ENCODE peak calls at places on chromosomes 12 and 14, in ten cellular contexts. G is uterus; T is pancreas; J is H7; I is naive thymus-derived CD8-positive, alpha-beta T cell; Y is T-helper 9 cell; B is G401; W is dermis microvascular lymphatic vessel endothelial cell; N is psoas muscle; C is HEK293T. L is an unnamed sample.

GRCh38 chr12:6773662-6774351 is 1.5 kb downstream of the LAG3 start:
- DNase-seq in G (no peak), T (no peak), J (peak), I (no peak), Y (no peak), B (no peak), W (no peak), N (no peak), C (no peak), L (no peak)

GRCh38 chr12:124637586-124637985 is 70.2 kb upstream of the NCOR2 start:
- DNase-seq in G (no peak), T (peak), J (no peak), I (no peak), Y (no peak), B (peak), W (no peak), N (no peak), C (no peak), L (no peak)

GRCh38 chr14:34365309-34365915 is 96.6 kb downstream of the SPTSSA start:
- DNase-seq in G (no peak), T (no peak), J (no peak), I (no peak), Y (no peak), B (peak), W (peak), N (no peak), C (no peak), L (no peak)

GRCh38 chr14:79584679-79585078 is 626.6 kb downstream of the DIO2 start:
- DNase-seq in G (no peak), T (no peak), J (no peak), I (no peak), Y (no peak), B (peak), W (peak), N (no peak), C (no peak), L (no peak)

GRCh38 chr14:105863296-105864108 is 337.1 kb downstream of the TMEM121 start:
- DNase-seq in G (peak), T (peak), J (peak), I (peak), Y (no peak), B (no peak), W (no peak), N (no peak), C (no peak), L (peak)

GRCh38 chr12:99911076-99911475 is 73.7 kb downstream of the ANKS1B start:
- DNase-seq in G (peak), T (no peak), J (no peak), I (no peak), Y (no peak), B (peak), W (no peak), N (no peak), C (no peak), L (no peak)

GRCh38 chr12:80313184-80313583 is 130.9 kb upstream of the PTPRQ start:
- DNase-seq in G (no peak), T (no peak), J (no peak), I (no peak), Y (no peak), B (no peak), W (peak), N (no peak), C (no peak), L (no peak)

GRCh38 chr14:85529803-85530574 is at the start of gene FLRT2:
- DNase-seq in G (peak), T (peak), J (peak), I (no peak), Y (no peak), B (no peak), W (peak), N (peak), C (no peak), L (peak)

GRCh38 chr12:15688202-15688736 is 100.9 kb downstream of the EPS8 start:
- DNase-seq in G (no peak), T (no peak), J (no peak), I (no peak), Y (no peak), B (peak), W (no peak), N (peak), C (peak), L (peak)

GRCh38 chr12:2691001-2691339 is 103.8 kb upstream of the FKBP4 start:
- DNase-seq in G (no peak), T (no peak), J (peak), I (peak), Y (peak), B (no peak), W (peak), N (no peak), C (no peak), L (no peak)

GRCh38 chr12:46831335-46832083 is 5.7 kb upstream of the SLC38A4 start:
- DNase-seq in G (no peak), T (peak), J (peak), I (no peak), Y (no peak), B (no peak), W (peak), N (peak), C (no peak), L (peak)

GRCh38 chr14:95258754-95259593 is 60.7 kb downstream of the CLMN start:
- DNase-seq in G (no peak), T (no peak), J (peak), I (no peak), Y (no peak), B (no peak), W (peak), N (no peak), C (no peak), L (no peak)

GRCh38 chr12:116370004-116370404 is 92.5 kb upstream of the MED13L start:
- DNase-seq in G (no peak), T (no peak), J (no peak), I (no peak), Y (no peak), B (no peak), W (no peak), N (no peak), C (no peak), L (no peak)

GRCh38 chr12:34398706-34399630 is 376.7 kb downstream of the ALG10 start:
- DNase-seq in G (peak), T (peak), J (peak), I (peak), Y (no peak), B (no peak), W (no peak), N (peak), C (no peak), L (peak)

GRCh38 chr14:57871487-57872080 is 5.7 kb upstream of the SLC35F4 start:
- DNase-seq in G (no peak), T (no peak), J (peak), I (no peak), Y (no peak), B (peak), W (peak), N (no peak), C (peak), L (no peak)

GRCh38 chr12:69540606-69541386 is 44.5 kb upstream of the CCT2 start:
- DNase-seq in G (no peak), T (no peak), J (no peak), I (no peak), Y (no peak), B (no peak), W (no peak), N (no peak), C (no peak), L (no peak)

GRCh38 chr12:25718081-25718731 is 165.1 kb upstream of the LMNTD1 start:
- DNase-seq in G (no peak), T (no peak), J (no peak), I (no peak), Y (no peak), B (no peak), W (no peak), N (no peak), C (no peak), L (no peak)

GRCh38 chr12:108305520-108305919 is 33.6 kb downstream of the CMKLR1 start:
- DNase-seq in G (peak), T (no peak), J (no peak), I (no peak), Y (no peak), B (no peak), W (peak), N (peak), C (no peak), L (peak)

GRCh38 chr14:21039585-21040369 is 2.4 kb upstream of the RNASE7 start:
- DNase-seq in G (peak), T (no peak), J (peak), I (no peak), Y (no peak), B (peak), W (peak), N (peak), C (peak), L (peak)